ENCODE peak calls at places on chromosomes 7 and 10, in ten cellular contexts. S, R, Z, I, X, M, Q, O, B and K are unnamed samples.

GRCh38 chr7:13467111-13467547 is 522.3 kb downstream of the ETV1 start:
- DNase-seq in S (peak; percentile 72), R (no peak), Z (no peak), O (no peak), Q (no peak), M (no peak), I (no peak), B (no peak), X (no peak), K (no peak)

GRCh38 chr10:59337254-59337653 is 25.1 kb downstream of the FAM13C start:
- DNase-seq in B (no peak), Q (peak; percentile 32), M (no peak), Z (no peak), R (no peak), S (no peak), O (peak; percentile 73), X (no peak), I (no peak), K (peak; percentile 80)

GRCh38 chr7:23018747-23019146 is 4.8 kb upstream of the HYCC1 start:
- DNase-seq in M (no peak), Z (no peak), X (no peak), I (no peak), R (no peak), B (no peak), Q (no peak), O (no peak), S (no peak), K (no peak)

GRCh38 chr7:30980194-30980593 is 16.4 kb downstream of the GHRHR start:
- DNase-seq in X (no peak), S (no peak), O (no peak), Q (no peak), Z (no peak), M (no peak), I (no peak), B (no peak), R (no peak), K (no peak)

GRCh38 chr10:91077549-91078017 is 142.9 kb upstream of the PCGF5 start:
- DNase-seq in R (no peak), M (no peak), Q (peak; percentile 57), S (no peak), X (no peak), O (peak; percentile 7), I (no peak), Z (no peak), B (peak; percentile 80), K (peak; percentile 87)

GRCh38 chr7:11914645-11915044 is 82.6 kb upstream of the THSD7A start:
- DNase-seq in Z (no peak), O (no peak), S (no peak), M (no peak), Q (no peak), X (no peak), I (no peak), R (no peak), B (no peak), K (no peak)

GRCh38 chr7:1557771-1558170 is 1.8 kb upstream of the TMEM184A start:
- DNase-seq in Q (no peak), B (no peak), I (no peak), R (no peak), S (no peak), X (no peak), Z (no peak), O (no peak), M (no peak), K (no peak)

GRCh38 chr10:69855346-69856163 is 53.8 kb downstream of the COL13A1 start:
- DNase-seq in S (no peak), O (no peak), B (no peak), X (no peak), M (no peak), Z (no peak), Q (no peak), R (no peak), I (no peak), K (no peak)

GRCh38 chr10:94757916-94758315 is 4.6 kb upstream of the CYP2C19 start:
- DNase-seq in Q (no peak), I (no peak), M (no peak), Z (no peak), B (no peak), X (no peak), R (no peak), S (no peak), O (no peak), K (no peak)

GRCh38 chr10:29130190-29130673 is 158.6 kb upstream of the LYZL1 start:
- DNase-seq in B (no peak), M (no peak), S (no peak), Z (no peak), X (no peak), O (peak; percentile 35), R (no peak), Q (peak; percentile 51), I (no peak), K (no peak)

GRCh38 chr7:47573758-47574472 is 8.0 kb downstream of the TNS3 start:
- DNase-seq in B (no peak), O (peak; percentile 59), I (no peak), R (no peak), S (no peak), Q (peak; percentile 79), X (no peak), Z (no peak), M (no peak), K (peak; percentile 69)

GRCh38 chr10:1150638-1150955 is 94.4 kb downstream of the WDR37 start:
- DNase-seq in B (no peak), O (no peak), S (no peak), Z (no peak), M (no peak), R (no peak), I (no peak), X (no peak), Q (peak; percentile 51), K (no peak)

GRCh38 chr10:1037098-1037497 is 11.4 kb upstream of the IDI2 start:
- DNase-seq in X (no peak), O (no peak), B (no peak), I (no peak), R (no peak), Z (no peak), M (no peak), S (no peak), Q (no peak), K (no peak)

GRCh38 chr10:49613160-49613881 is 516 bp upstream of the CHAT start:
- DNase-seq in S (peak; percentile 65), Z (no peak), X (no peak), B (no peak), Q (no peak), R (no peak), I (no peak), O (no peak), M (no peak), K (no peak)

GRCh38 chr7:141674201-141674671 is 27.7 kb downstream of the DENND11 start:
- DNase-seq in R (no peak), M (no peak), Q (peak; percentile 90), S (peak; percentile 85), Z (no peak), B (no peak), I (no peak), X (no peak), O (peak; percentile 49), K (no peak)

GRCh38 chr7:2517678-2518077 is 1.9 kb upstream of the LFNG start:
- DNase-seq in B (no peak), Z (no peak), Q (no peak), S (no peak), O (peak; percentile 36), R (no peak), X (no peak), I (no peak), M (no peak), K (no peak)

GRCh38 chr10:115857856-115858255 is 415.1 kb downstream of the GFRA1 start:
- DNase-seq in I (no peak), M (no peak), Z (no peak), B (no peak), Q (no peak), X (no peak), O (no peak), R (no peak), S (no peak), K (no peak)

GRCh38 chr10:123720536-123720935 is 54.4 kb downstream of the GPR26 start:
- DNase-seq in M (no peak), B (no peak), R (no peak), I (no peak), O (no peak), Z (no peak), S (no peak), Q (no peak), X (no peak), K (no peak)

GRCh38 chr7:1131471-1132265 is 28.3 kb downstream of the ZFAND2A start:
- DNase-seq in Q (no peak), R (no peak), S (no peak), X (no peak), M (no peak), O (no peak), Z (no peak), B (no peak), I (no peak), K (no peak)

GRCh38 chr7:120738816-120739215 is 119.1 kb downstream of the TSPAN12 start:
- DNase-seq in R (no peak), B (no peak), O (no peak), S (peak; percentile 22), Z (no peak), X (no peak), Q (no peak), I (no peak), M (no peak), K (no peak)

GRCh38 chr7:26653430-26653911 is 210.9 kb downstream of the SKAP2 start:
- DNase-seq in X (no peak), S (no peak), Q (peak; percentile 91), M (no peak), Z (no peak), B (no peak), I (no peak), R (no peak), O (no peak), K (no peak)

GRCh38 chr10:28838908-28839307 is 161.6 kb downstream of the BAMBI start:
- DNase-seq in I (no peak), Q (no peak), M (no peak), Z (no peak), X (no peak), O (no peak), B (no peak), R (no peak), S (no peak), K (peak; percentile 7)

GRCh38 chr7:67470256-67470751 is 473.7 kb downstream of the TYW1 start:
- DNase-seq in O (no peak), Z (no peak), M (no peak), Q (no peak), B (no peak), R (no peak), S (peak; percentile 70), I (no peak), X (no peak), K (no peak)

GRCh38 chr10:13414855-13415254 is 66.8 kb upstream of the SEPHS1 start:
- DNase-seq in Z (no peak), Q (peak; percentile 40), B (no peak), X (no peak), O (peak; percentile 16), S (no peak), R (no peak), I (no peak), M (no peak), K (peak; percentile 24)

GRCh38 chr7:55180821-55181542 is 162.2 kb downstream of the EGFR start:
- DNase-seq in I (no peak), O (no peak), Q (no peak), X (no peak), Z (no peak), R (no peak), M (no peak), B (no peak), S (no peak), K (no peak)

GRCh38 chr7:44965441-44965903 is 13.3 kb downstream of the MYO1G start:
- DNase-seq in B (no peak), Z (no peak), M (no peak), O (no peak), X (no peak), R (no peak), Q (no peak), I (no peak), S (no peak), K (no peak)

GRCh38 chr10:44911081-44911540 is at the start of gene TMEM72:
- DNase-seq in Q (peak; percentile 92), O (no peak), Z (no peak), M (no peak), S (peak; percentile 56), X (no peak), R (no peak), B (no peak), I (no peak), K (no peak)

GRCh38 chr7:83072576-83073517 is 89.8 kb downstream of the PCLO start:
- DNase-seq in O (no peak), B (no peak), R (no peak), Z (no peak), I (no peak), M (no peak), S (no peak), X (no peak), Q (no peak), K (no peak)